ENCODE peak calls at places on chromosomes 16 and 17, in eight cellular contexts. W is PC-3, Q is SK-N-SH, J is MM.1S, K is neural progenitor cell, N is GM23338, X is HCT116, T is hepatocyte. G is an unnamed sample.

GRCh38 chr16:47815655-47816054 is 340.1 kb downstream of the ABCC12 start:
- DNase-seq in T (no peak), W (no peak), K (no peak), J (no peak), N (no peak), X (no peak), Q (no peak), G (no peak)

GRCh38 chr16:53924311-53924860 is 220.4 kb downstream of the FTO start:
- DNase-seq in Q (no peak), N (no peak), J (no peak), W (no peak), K (peak; percentile 40), X (no peak), T (peak; percentile 13), G (no peak)

GRCh38 chr17:50120475-50121253 is 9.3 kb downstream of the SAMD14 start:
- DNase-seq in T (no peak), X (no peak), J (no peak), Q (no peak), W (no peak), N (no peak), K (no peak), G (no peak)

GRCh38 chr16:3467920-3468319 is 24.4 kb downstream of the NAA60 start:
- DNase-seq in Q (no peak), N (peak; percentile 33), T (no peak), W (peak; percentile 8), K (no peak), X (no peak), J (no peak), G (peak; percentile 14)

GRCh38 chr16:47463771-47464624 is 2.9 kb downstream of the PHKB start:
- DNase-seq in Q (peak; percentile 56), T (no peak), J (no peak), K (peak; percentile 42), N (no peak), X (no peak), W (no peak), G (peak; percentile 13)

GRCh38 chr17:58516644-58517377 is 2.4 kb upstream of the MTMR4 start:
- DNase-seq in X (no peak), W (no peak), T (peak; percentile 67), Q (no peak), K (no peak), J (no peak), N (no peak), G (no peak)

GRCh38 chr16:81707411-81708321 is 71.4 kb upstream of the PLCG2 start:
- DNase-seq in K (no peak), X (no peak), J (no peak), T (no peak), Q (no peak), N (no peak), W (peak; percentile 37), G (no peak)

GRCh38 chr17:19304209-19304608 is 58.3 kb downstream of the B9D1 start:
- DNase-seq in K (no peak), J (peak; percentile 27), Q (no peak), X (no peak), W (peak; percentile 19), N (no peak), T (peak; percentile 55), G (peak; percentile 29)

DNA sequence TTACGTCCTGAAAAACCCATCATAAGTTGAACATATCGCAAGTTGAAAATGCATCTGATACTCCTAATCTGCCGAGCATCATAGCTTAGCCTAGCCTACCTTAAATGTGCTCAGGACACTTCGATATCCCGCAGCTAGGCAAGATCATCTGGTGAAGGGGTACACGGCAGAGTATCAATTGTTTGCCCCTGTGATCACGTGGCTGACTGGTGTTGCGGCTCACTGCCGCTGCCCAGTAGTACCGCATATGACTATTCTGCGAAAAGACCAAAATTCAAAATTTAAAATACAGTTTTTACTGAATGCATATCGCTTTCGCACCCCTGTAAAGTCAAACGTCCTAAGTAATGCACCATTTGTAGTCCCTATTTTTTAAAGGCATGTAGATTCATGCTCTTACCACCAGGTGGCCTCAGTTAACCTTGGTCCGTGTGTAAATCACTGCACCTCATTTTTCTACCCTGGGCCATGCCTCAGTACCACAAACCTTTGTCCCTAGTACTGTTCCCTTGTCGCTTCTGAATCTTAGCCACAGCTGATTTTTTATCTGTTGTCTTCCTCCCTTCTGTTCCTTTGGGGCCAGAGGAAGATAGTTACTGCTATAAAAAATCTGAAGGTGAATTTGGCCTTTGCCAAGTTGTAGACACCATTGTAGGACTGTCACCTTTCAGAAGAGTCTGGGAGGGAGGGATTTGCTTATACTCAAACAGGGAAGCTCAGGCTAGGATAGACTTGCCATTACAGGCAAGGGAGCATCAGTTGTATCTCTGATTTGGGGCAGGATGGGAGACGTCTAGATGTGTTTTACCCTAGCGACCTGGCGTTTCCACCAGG is 34.4 kb downstream of the WWP2 start:
- DNase-seq in T (peak; percentile 82), Q (peak; percentile 66), K (peak; percentile 80), X (peak; percentile 45), J (peak; percentile 62), W (peak; percentile 67), N (peak; percentile 88), G (peak; percentile 70)
- TF ChIP-seq EZH2phosphoT487 in T (no peak), Q (no peak), K (no peak), X (no peak), J (no peak), W (no peak), N (no peak), G (no peak)

GRCh38 chr16:1183235-1183907 is 30.5 kb downstream of the CACNA1H start:
- DNase-seq in K (peak; percentile 75), J (no peak), Q (peak; percentile 55), X (no peak), T (peak; percentile 73), N (no peak), W (no peak), G (no peak)

GRCh38 chr16:1184156-1184868 is 31.4 kb downstream of the CACNA1H start:
- DNase-seq in K (no peak), T (no peak), Q (no peak), W (no peak), X (no peak), N (no peak), J (no peak), G (no peak)

GRCh38 chr16:1178295-1178910 is 25.5 kb downstream of the CACNA1H start:
- DNase-seq in X (no peak), W (no peak), Q (no peak), J (no peak), K (no peak), T (no peak), N (no peak), G (no peak)

GRCh38 chr16:1181715-1182671 is 29.1 kb downstream of the CACNA1H start:
- DNase-seq in K (peak; percentile 53), W (peak; percentile 25), X (no peak), T (peak; percentile 89), Q (no peak), J (no peak), N (no peak), G (no peak)

DNA sequence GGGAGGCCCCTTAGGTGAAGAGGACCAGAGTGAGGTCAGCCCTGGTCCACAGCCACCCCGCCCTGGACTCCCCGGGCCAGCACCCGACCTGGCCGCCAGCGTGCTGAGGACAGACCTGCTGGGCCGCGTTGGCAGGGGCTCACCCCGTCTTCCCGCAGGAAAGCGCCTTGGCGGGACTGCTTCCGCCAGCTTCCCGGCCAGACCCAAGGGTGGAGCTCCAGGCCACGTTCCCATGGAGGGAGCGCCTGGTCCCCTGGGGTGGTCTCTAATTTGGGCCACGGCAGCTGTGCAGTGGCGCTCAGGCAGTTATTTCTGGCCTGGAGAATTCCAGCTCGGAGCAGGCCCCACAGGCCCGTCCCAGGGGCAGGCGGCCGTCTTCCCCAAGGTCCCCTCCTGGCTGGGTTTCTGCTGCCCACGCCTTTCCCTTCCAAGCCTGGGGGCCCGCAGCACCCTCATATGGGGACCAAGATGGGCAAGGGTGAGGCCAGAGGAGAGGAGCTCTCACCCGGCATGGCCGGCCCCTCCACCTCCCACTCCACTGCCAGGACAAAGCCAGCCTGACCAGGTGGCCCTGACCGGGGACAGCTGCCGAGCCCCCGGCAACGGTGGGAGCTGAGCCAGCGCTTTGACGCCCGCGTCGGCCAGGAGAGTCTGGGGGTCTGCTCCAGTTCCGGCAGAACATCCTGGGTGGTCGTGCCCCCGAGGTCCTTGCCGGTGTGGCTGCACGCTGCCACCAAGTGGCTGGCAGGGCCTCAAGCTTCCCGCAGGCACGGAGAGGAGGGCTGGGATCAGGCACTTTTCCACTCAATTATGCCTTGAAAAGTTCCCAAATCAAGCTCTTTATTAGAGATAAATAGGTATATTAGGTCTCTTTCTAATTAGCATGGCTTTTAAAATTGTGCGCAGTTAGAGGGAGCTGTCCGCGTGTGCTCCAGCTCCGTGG is 28.1 kb downstream of the CACNA1H start:
- DNase-seq in K (peak; percentile 73), W (no peak), J (no peak), T (no peak), X (no peak), Q (no peak), N (no peak), G (no peak)
- TF ChIP-seq CTCF in K (peak; percentile 60), W (peak; percentile 39), J (no peak), T (peak; percentile 25), X (peak; percentile 45), Q (peak; percentile 41), N (peak; percentile 56), G (peak; percentile 43)

DNA sequence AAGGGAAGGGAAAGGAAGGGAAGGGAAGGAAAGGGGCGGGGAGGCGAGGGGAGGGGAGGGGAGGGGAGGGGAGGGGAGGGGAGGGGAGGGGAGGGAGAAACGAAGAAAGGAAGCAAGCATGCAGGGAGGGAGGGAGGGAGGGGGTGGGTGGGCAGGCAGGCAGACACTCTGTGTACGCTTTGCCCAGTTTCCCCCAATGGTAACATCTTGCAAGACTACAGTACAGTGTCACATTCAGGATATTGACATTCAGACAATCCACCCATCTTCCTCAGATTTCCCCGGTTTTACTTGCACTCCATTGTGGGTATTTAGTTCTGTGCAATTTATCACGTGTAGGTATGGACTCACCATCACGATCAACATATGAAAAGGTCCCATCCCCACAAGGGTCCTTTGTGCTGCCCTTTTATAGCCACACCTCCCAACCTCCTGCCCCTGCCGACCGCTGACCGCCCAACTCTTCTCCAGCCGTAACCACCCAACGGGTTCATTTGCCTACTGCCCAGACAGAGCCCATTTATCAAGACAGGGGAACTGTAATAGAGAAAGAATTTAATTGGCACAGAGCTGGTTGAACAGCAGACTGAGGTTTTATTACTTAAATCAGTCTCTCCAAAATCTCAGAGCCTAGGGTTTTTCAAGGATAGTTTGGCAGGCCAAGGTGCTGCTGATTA is 91.4 kb upstream of the FA2H start:
- DNase-seq in W (no peak), J (no peak), K (peak; percentile 42), N (peak; percentile 83), X (no peak), T (no peak), Q (no peak), G (no peak)
- TF ChIP-seq EZH2phosphoT487 in W (no peak), J (no peak), K (no peak), N (no peak), X (no peak), T (no peak), Q (no peak), G (no peak)

DNA sequence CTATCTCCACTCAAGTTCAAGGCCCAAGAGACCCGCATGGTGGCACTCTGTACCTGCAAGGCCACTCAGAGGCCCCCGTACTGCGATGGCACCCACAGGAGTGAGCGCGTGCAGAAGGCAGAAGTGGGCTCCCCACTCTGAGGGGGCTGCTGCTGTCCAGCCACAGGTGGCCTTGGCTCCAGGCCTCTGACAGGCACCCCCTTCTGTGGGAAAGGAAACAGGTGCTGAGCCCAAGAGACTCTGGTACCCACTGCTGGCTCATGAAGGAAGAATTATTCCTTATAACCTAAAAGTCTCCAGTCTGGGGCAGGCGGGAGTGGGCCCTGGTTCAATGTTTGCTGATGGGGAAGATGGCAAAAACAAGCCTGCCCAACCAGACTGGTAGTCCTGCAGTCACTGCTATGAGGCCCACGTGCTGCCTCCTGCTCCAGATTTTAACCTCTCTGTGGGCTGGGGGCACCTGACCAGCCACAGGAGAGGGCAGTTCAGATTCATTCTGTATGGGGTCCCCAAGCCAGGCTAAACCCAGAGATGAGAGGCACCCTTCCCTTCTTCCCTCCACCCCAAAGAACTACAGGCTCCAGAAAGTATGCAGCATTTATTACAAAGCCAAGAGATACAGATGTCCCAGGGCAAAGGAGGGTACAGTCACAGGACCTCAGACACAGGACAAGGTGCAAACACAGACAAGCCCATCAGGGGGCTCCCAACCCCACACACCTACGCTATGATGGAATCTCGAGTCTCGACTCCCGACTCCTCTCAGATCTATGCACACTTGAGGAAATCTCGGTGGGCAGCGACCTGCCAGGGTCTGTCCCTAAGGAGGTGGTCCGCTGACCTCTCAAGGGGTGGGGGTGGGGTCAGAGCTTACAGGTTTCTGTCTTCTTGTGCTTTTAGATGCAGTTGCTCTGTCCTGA is 3.4 kb downstream of the CISD3 start:
- DNase-seq in N (peak; percentile 73), T (no peak), W (peak; percentile 12), Q (no peak), X (peak; percentile 24), J (no peak), K (no peak), G (peak; percentile 78)
- TF ChIP-seq CTCF in N (peak; percentile 58), T (peak; percentile 24), W (peak; percentile 30), Q (peak; percentile 29), X (peak; percentile 51), J (peak; percentile 42), K (peak; percentile 19), G (peak; percentile 76)

G was measured in OCI-LY7.